ENCODE peak calls at places on chromosomes 3 and 15, in ten cellular contexts. T is activated B cell treated with CpG ODN at 0.5 μM for 24 hours; H is RPMI7951; O is NCI-H2081; K is activated CD4-positive, alpha-beta T cell treated with anti-CD3 and anti-CD28 coated beads for 24 hours; P is SW 1271; X is Caki2; A is T-cell; J is IMR-90; L is ELF-1. Z is an unnamed sample.

GRCh38 chr3:170428095-170428494 is 9.4 kb downstream of the CLDN11 start:
- DNase-seq in X (no peak), J (no peak), A (no peak), O (no peak), K (no peak), T (no peak), H (no peak), P (no peak), L (no peak), Z (no peak)

GRCh38 chr3:46361408-46362283 is 7.7 kb downstream of the CCR2 start:
- DNase-seq in J (no peak), L (no peak), A (no peak), X (peak), P (no peak), O (no peak), H (peak), K (no peak), T (no peak), Z (peak)

GRCh38 chr3:20245781-20246180 is 59.8 kb upstream of the SGO1 start:
- DNase-seq in P (no peak), J (no peak), H (no peak), K (no peak), X (no peak), T (no peak), L (no peak), A (no peak), O (no peak), Z (no peak)

GRCh38 chr3:71355037-71355436 is 228.5 kb downstream of the FOXP1 start:
- DNase-seq in L (no peak), X (no peak), J (no peak), O (no peak), A (no peak), K (no peak), T (no peak), H (no peak), P (no peak), Z (no peak)

GRCh38 chr15:65580287-65580686 is 30.6 kb downstream of the INTS14 start:
- DNase-seq in O (no peak), L (no peak), T (no peak), A (no peak), X (no peak), K (no peak), H (peak), P (peak), J (peak), Z (no peak)

GRCh38 chr3:69282191-69282590 is 103.7 kb downstream of the FRMD4B start:
- DNase-seq in K (peak), L (no peak), P (no peak), O (no peak), A (no peak), T (no peak), J (no peak), H (no peak), X (no peak), Z (no peak)

GRCh38 chr3:63351159-63352007 is 73.3 kb downstream of the SYNPR start:
- DNase-seq in L (peak), J (peak), K (no peak), X (peak), P (peak), A (no peak), T (no peak), H (peak), O (peak), Z (peak)

GRCh38 chr15:98529205-98530145 is 118.9 kb upstream of the IGF1R start:
- DNase-seq in H (peak), A (no peak), K (no peak), O (no peak), J (no peak), X (no peak), P (no peak), T (no peak), L (no peak), Z (no peak)

GRCh38 chr15:39713846-39714245 is 68.8 kb downstream of the FSIP1 start:
- DNase-seq in A (no peak), L (no peak), K (no peak), H (no peak), O (no peak), X (no peak), T (no peak), P (no peak), J (no peak), Z (no peak)

GRCh38 chr3:196207833-196208607 is 3.2 kb downstream of the ZDHHC19 start:
- DNase-seq in O (peak), T (no peak), A (peak), L (peak), K (peak), X (peak), J (no peak), P (no peak), H (peak), Z (peak)

GRCh38 chr15:37891754-37892368 is 42.6 kb upstream of the TMCO5A start:
- DNase-seq in O (peak), X (peak), J (peak), T (no peak), L (peak), A (no peak), H (peak), P (peak), K (no peak), Z (peak)

GRCh38 chr3:122680381-122681293 is at the start of gene PARP14:
- DNase-seq in J (peak), O (peak), X (peak), P (peak), A (peak), L (peak), H (peak), K (peak), T (peak), Z (peak)

GRCh38 chr3:184629555-184630160 is 68.1 kb downstream of the EPHB3 start:
- DNase-seq in J (no peak), T (no peak), P (no peak), O (no peak), K (no peak), A (no peak), H (no peak), L (peak), X (no peak), Z (no peak)

GRCh38 chr15:55742927-55743614 is at the start of gene PRTG:
- DNase-seq in H (peak), J (peak), L (peak), P (peak), T (no peak), K (no peak), A (no peak), O (peak), X (peak), Z (peak)

GRCh38 chr15:36430721-36431265 is 148.6 kb upstream of the CDIN1 start:
- DNase-seq in P (no peak), X (no peak), L (no peak), A (no peak), T (no peak), K (no peak), H (no peak), O (no peak), J (peak), Z (no peak)

GRCh38 chr3:24523988-24524727 is 29.5 kb upstream of the THRB start:
- DNase-seq in L (no peak), T (no peak), O (no peak), H (peak), K (no peak), A (no peak), X (no peak), J (no peak), P (no peak), Z (peak)

GRCh38 chr3:46646700-46647099 is 34.4 kb downstream of the FAM240A start:
- DNase-seq in J (peak), L (no peak), K (no peak), T (no peak), P (no peak), O (no peak), H (peak), A (no peak), X (no peak), Z (no peak)

GRCh38 chr3:23845361-23845760 is 39.6 kb downstream of the UBE2E1 start:
- DNase-seq in K (no peak), H (no peak), J (no peak), X (no peak), L (no peak), A (no peak), P (no peak), T (no peak), O (no peak), Z (no peak)

GRCh38 chr3:81676706-81677456 is 84.6 kb downstream of the GBE1 start:
- DNase-seq in K (no peak), H (no peak), X (no peak), P (no peak), J (no peak), A (no peak), L (no peak), T (no peak), O (no peak), Z (no peak)

GRCh38 chr3:147758786-147759185 is 349.6 kb downstream of the ZIC1 start:
- DNase-seq in P (no peak), T (no peak), K (no peak), A (no peak), H (no peak), O (peak), X (no peak), L (no peak), J (no peak), Z (no peak)